ENCODE peak calls at places on chromosomes 6 and 20, in ten cellular contexts. L, X, P, U, M, Q, K, J, N and B are unnamed samples.

GRCh38 chr6:121143476-121143875 is 190.8 kb downstream of the TBC1D32 start:
- DNase-seq in X (no peak), M (no peak), N (peak; percentile 2), P (no peak), U (no peak), L (no peak), K (peak; percentile 32), Q (no peak), J (no peak), B (no peak)

GRCh38 chr6:63574554-63574900 is 2.2 kb downstream of the LOC128125822 start:
- DNase-seq in K (no peak), Q (no peak), X (no peak), P (no peak), N (no peak), U (no peak), J (no peak), M (no peak), L (no peak), B (no peak)

GRCh38 chr6:169072127-169073042 is 181.3 kb downstream of the THBS2 start:
- DNase-seq in J (no peak), X (no peak), K (no peak), U (no peak), L (no peak), Q (no peak), P (no peak), N (no peak), M (no peak), B (no peak)

GRCh38 chr6:105609375-105609991 is 206.6 kb upstream of the PREP start:
- DNase-seq in L (no peak), Q (no peak), K (no peak), N (no peak), U (no peak), P (no peak), M (no peak), J (peak; percentile 49), X (no peak), B (no peak)

GRCh38 chr6:144722214-144722737 is 437.1 kb downstream of the UTRN start:
- DNase-seq in K (no peak), X (no peak), U (no peak), M (no peak), Q (peak; percentile 30), N (peak; percentile 5), L (no peak), P (no peak), J (no peak), B (no peak)

GRCh38 chr20:64219202-64219601 is 36.3 kb upstream of the PCMTD2 start:
- DNase-seq in P (no peak), K (no peak), Q (no peak), M (no peak), L (no peak), J (no peak), N (no peak), X (no peak), U (peak; percentile 12), B (no peak)

GRCh38 chr6:15462717-15463525 is 199.9 kb downstream of the DTNBP1 start:
- DNase-seq in L (no peak), X (no peak), J (no peak), P (no peak), N (peak; percentile 72), K (no peak), Q (peak; percentile 46), U (no peak), M (no peak), B (no peak)

GRCh38 chr6:128284128-128284527 is 236.3 kb downstream of the PTPRK start:
- DNase-seq in J (no peak), N (no peak), Q (no peak), U (no peak), P (no peak), M (no peak), L (no peak), K (no peak), X (no peak), B (no peak)

GRCh38 chr20:46636981-46637860 is 14.0 kb downstream of the SLC13A3 start:
- DNase-seq in Q (no peak), J (no peak), P (no peak), X (no peak), U (no peak), K (no peak), N (no peak), L (no peak), M (no peak), B (no peak)

DNA sequence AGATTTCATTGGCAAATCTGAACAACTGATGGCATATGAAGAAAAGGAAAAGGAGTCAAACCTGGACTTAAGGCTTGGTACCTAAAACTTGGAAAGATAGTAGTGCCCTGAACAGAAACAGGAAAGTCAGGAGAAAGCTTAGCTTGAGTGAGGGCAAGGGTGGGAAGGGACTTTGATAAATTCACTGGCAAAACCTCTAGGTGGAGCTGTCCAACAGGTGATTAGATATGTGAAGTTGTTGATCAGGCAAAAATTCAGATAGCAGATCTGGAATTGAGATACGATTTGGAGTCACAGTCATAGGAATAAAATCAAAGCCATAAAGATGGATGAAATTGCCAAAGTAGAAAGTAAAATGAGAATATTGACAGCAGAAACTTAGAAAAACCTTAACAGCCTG is 16.1 kb upstream of the ZNF292 start:
- DNase-seq in P (no peak), N (peak; percentile 77), J (no peak), M (no peak), Q (peak; percentile 61), X (no peak), U (peak; percentile 38), K (peak; percentile 40), L (no peak), B (peak; percentile 36)
- TF ChIP-seq CTCF in P (peak; percentile 49), N (peak; percentile 75), J (peak; percentile 70), M (peak; percentile 32), Q (peak; percentile 67), X (peak; percentile 67), U (peak; percentile 75), K (peak; percentile 76), L (peak; percentile 55), B (peak; percentile 89)

DNA sequence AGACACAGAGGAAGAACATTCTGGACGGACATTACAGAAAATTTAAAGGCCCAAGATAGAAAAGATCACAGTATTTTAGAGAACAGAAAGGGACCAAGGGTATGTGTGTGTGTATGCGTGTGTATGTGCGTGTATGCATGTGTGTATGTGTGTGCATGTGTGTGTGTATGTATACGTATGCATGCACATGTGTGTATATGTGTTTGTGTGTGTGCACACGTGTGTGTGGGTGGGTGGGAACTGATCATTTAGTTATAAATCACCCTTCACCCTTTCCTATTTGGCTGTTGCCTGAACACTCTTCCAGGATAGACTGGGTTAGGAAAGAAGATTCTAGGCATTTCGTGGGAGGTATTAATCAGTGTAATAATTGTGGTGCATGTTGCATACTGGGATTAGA is 634.4 kb downstream of the DHX35 start:
- DNase-seq in P (no peak), L (no peak), U (no peak), J (no peak), K (no peak), X (no peak), Q (no peak), N (no peak), M (no peak), B (no peak)
- TF ChIP-seq CTCF in P (no peak), L (no peak), U (no peak), J (no peak), K (no peak), X (no peak), Q (no peak), N (no peak), M (no peak), B (no peak)

GRCh38 chr6:2763876-2764540 is 1.2 kb upstream of the WRNIP1 start:
- DNase-seq in N (no peak), K (no peak), J (no peak), M (no peak), L (no peak), X (no peak), Q (no peak), P (no peak), U (no peak), B (no peak)
- TF ChIP-seq CTCF in N (no peak), K (no peak), J (no peak), M (no peak), L (no peak), X (no peak), Q (no peak), P (no peak), U (no peak), B (no peak)

DNA sequence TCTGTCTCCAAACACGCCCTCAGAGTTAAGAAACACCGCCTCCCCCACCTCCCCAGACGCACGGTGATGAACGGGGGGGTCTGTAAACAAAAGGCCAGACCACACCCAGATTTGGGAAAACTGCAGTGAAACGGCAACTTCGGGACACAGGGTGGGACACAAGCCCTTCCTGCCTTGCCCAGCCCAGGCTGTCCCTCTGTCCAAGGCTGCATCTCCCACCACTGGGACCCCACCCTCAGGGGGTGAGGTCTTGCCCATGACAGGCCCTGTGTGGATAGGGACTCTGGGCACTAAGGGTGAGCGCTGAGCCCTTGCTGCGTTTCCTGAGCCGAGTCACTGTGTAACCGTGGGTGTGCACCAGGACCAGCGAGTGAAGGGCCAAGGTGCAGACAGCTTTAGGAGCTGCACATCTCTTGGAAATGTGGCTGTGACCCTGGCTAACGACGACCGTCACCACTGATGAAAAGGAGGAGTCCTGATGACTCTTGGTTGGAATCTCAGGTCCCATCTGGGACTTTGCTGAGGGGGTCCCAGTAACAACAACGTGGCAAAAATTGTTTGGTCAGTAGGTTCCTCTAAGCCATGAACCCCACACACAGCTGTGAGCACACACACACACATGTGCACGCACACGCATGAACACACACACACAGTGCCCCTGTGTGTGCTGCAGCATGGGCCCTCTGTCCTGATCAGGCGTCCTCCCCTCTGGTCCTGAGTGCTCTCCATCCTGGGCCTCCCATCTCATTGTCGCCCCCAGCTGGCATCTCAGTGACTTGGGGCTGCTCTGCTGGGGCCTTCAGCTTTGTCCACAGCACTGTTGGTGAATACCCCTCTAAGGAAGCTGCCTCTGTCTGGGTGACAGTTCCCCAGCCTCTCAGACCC is 100.6 kb downstream of the RAMACL start:
- DNase-seq in K (no peak), M (no peak), P (no peak), Q (no peak), J (no peak), L (no peak), X (no peak), U (no peak), N (no peak), B (no peak)
- TF ChIP-seq CTCF in K (no peak), M (no peak), P (no peak), Q (no peak), J (peak; percentile 5), L (no peak), X (no peak), U (no peak), N (no peak), B (no peak)

GRCh38 chr20:38473353-38473795 is 731 bp downstream of the RALGAPB start:
- DNase-seq in U (peak; percentile 37), X (no peak), K (no peak), Q (peak; percentile 36), N (peak; percentile 31), P (no peak), M (no peak), L (no peak), J (no peak), B (no peak)
- TF ChIP-seq CTCF in U (peak; percentile 30), X (peak; percentile 31), K (peak; percentile 16), Q (peak; percentile 24), N (peak; percentile 15), P (no peak), M (no peak), L (no peak), J (no peak), B (no peak)